ENCODE peak calls at places on chromosomes 4 and X, in eight cellular contexts. One of them, this sample, is unnamed.

GRCh38 chr4:6943012-6943869 is 33.6 kb downstream of the TBC1D14 start:
- DNase-seq in HepG2: no peak
- DNase-seq in sigmoid colon: no peak
- DNase-seq in breast epithelium: no peak
- DNase-seq in upper lobe of left lung: no peak
- DNase-seq in K562: no peak
- DNase-seq in suprapubic skin: no peak
- DNase-seq in transverse colon: peak
- DNase-seq in this sample: no peak

GRCh38 chr4:2082118-2082517 is 23.0 kb downstream of the NAT8L start:
- DNase-seq in HepG2: no peak
- DNase-seq in sigmoid colon: peak
- DNase-seq in breast epithelium: peak
- DNase-seq in upper lobe of left lung: peak
- DNase-seq in K562: no peak
- DNase-seq in suprapubic skin: peak
- DNase-seq in transverse colon: peak
- DNase-seq in this sample: peak

GRCh38 chr4:52572936-52573485 is 86.1 kb downstream of the USP46 start:
- DNase-seq in HepG2: no peak
- DNase-seq in sigmoid colon: no peak
- DNase-seq in breast epithelium: no peak
- DNase-seq in upper lobe of left lung: no peak
- DNase-seq in K562: no peak
- DNase-seq in suprapubic skin: no peak
- DNase-seq in transverse colon: no peak
- DNase-seq in this sample: no peak

GRCh38 chr4:22202351-22203343 is 254.1 kb upstream of the KCNIP4 start:
- DNase-seq in HepG2: no peak
- DNase-seq in sigmoid colon: no peak
- DNase-seq in breast epithelium: no peak
- DNase-seq in upper lobe of left lung: no peak
- DNase-seq in K562: no peak
- DNase-seq in suprapubic skin: no peak
- DNase-seq in transverse colon: peak
- DNase-seq in this sample: no peak

GRCh38 chr4:5639556-5639955 is 68.8 kb downstream of the EVC2 start:
- DNase-seq in HepG2: no peak
- DNase-seq in sigmoid colon: no peak
- DNase-seq in breast epithelium: no peak
- DNase-seq in upper lobe of left lung: no peak
- DNase-seq in K562: no peak
- DNase-seq in suprapubic skin: no peak
- DNase-seq in transverse colon: no peak
- DNase-seq in this sample: no peak

GRCh38 chr4:7430368-7430964 is 4.3 kb downstream of the PSAPL1 start:
- DNase-seq in HepG2: no peak
- DNase-seq in sigmoid colon: peak
- DNase-seq in breast epithelium: peak
- DNase-seq in upper lobe of left lung: no peak
- DNase-seq in K562: no peak
- DNase-seq in suprapubic skin: peak
- DNase-seq in transverse colon: no peak
- DNase-seq in this sample: peak

GRCh38 chr4:153222790-153223417 is 18.7 kb downstream of the TRIM2 start:
- DNase-seq in HepG2: no peak
- DNase-seq in sigmoid colon: peak
- DNase-seq in breast epithelium: peak
- DNase-seq in upper lobe of left lung: peak
- DNase-seq in K562: no peak
- DNase-seq in suprapubic skin: peak
- DNase-seq in transverse colon: peak
- DNase-seq in this sample: peak

GRCh38 chr4:22678851-22679517 is 13.8 kb upstream of the GBA3 start:
- DNase-seq in HepG2: no peak
- DNase-seq in sigmoid colon: no peak
- DNase-seq in breast epithelium: no peak
- DNase-seq in upper lobe of left lung: no peak
- DNase-seq in K562: no peak
- DNase-seq in suprapubic skin: no peak
- DNase-seq in transverse colon: no peak
- DNase-seq in this sample: no peak

GRCh38 chr4:91837608-91838029 is 466.1 kb upstream of the GRID2 start:
- DNase-seq in HepG2: no peak
- DNase-seq in sigmoid colon: no peak
- DNase-seq in breast epithelium: no peak
- DNase-seq in upper lobe of left lung: no peak
- DNase-seq in K562: no peak
- DNase-seq in suprapubic skin: no peak
- DNase-seq in transverse colon: no peak
- DNase-seq in this sample: no peak

GRCh38 chr4:8473920-8474590 is 33.5 kb downstream of the TRMT44 start:
- DNase-seq in HepG2: no peak
- DNase-seq in sigmoid colon: no peak
- DNase-seq in breast epithelium: no peak
- DNase-seq in upper lobe of left lung: no peak
- DNase-seq in K562: no peak
- DNase-seq in suprapubic skin: no peak
- DNase-seq in transverse colon: no peak
- DNase-seq in this sample: no peak

GRCh38 chrX:25600776-25601175 is 537.4 kb upstream of the MAGEB18 start:
- DNase-seq in HepG2: no peak
- DNase-seq in sigmoid colon: no peak
- DNase-seq in breast epithelium: no peak
- DNase-seq in upper lobe of left lung: no peak
- DNase-seq in K562: no peak
- DNase-seq in suprapubic skin: no peak
- DNase-seq in transverse colon: no peak
- DNase-seq in this sample: no peak

GRCh38 chrX:11687157-11687556 is 21.4 kb upstream of the ARHGAP6 start:
- DNase-seq in HepG2: no peak
- DNase-seq in sigmoid colon: no peak
- DNase-seq in breast epithelium: no peak
- DNase-seq in upper lobe of left lung: no peak
- DNase-seq in K562: no peak
- DNase-seq in suprapubic skin: no peak
- DNase-seq in transverse colon: no peak
- DNase-seq in this sample: no peak

GRCh38 chr4:34371676-34372075 is 1872.6 kb downstream of the ARAP2 start:
- DNase-seq in HepG2: no peak
- DNase-seq in sigmoid colon: no peak
- DNase-seq in breast epithelium: no peak
- DNase-seq in upper lobe of left lung: no peak
- DNase-seq in K562: no peak
- DNase-seq in suprapubic skin: no peak
- DNase-seq in transverse colon: no peak
- DNase-seq in this sample: no peak

GRCh38 chr4:139814285-139815015 is 148.8 kb downstream of the MGST2 start:
- DNase-seq in HepG2: no peak
- DNase-seq in sigmoid colon: no peak
- DNase-seq in breast epithelium: no peak
- DNase-seq in upper lobe of left lung: peak
- DNase-seq in K562: no peak
- DNase-seq in suprapubic skin: no peak
- DNase-seq in transverse colon: no peak
- DNase-seq in this sample: no peak

GRCh38 chr4:81580346-81581013 is 108.8 kb upstream of the RASGEF1B start:
- DNase-seq in HepG2: no peak
- DNase-seq in sigmoid colon: no peak
- DNase-seq in breast epithelium: no peak
- DNase-seq in upper lobe of left lung: no peak
- DNase-seq in K562: no peak
- DNase-seq in suprapubic skin: no peak
- DNase-seq in transverse colon: no peak
- DNase-seq in this sample: no peak

GRCh38 chrX:465418-465817 is 78.7 kb upstream of the PPP2R3B start:
- DNase-seq in HepG2: no peak
- DNase-seq in sigmoid colon: peak
- DNase-seq in breast epithelium: no peak
- DNase-seq in upper lobe of left lung: no peak
- DNase-seq in K562: no peak
- DNase-seq in suprapubic skin: no peak
- DNase-seq in transverse colon: no peak
- DNase-seq in this sample: no peak

GRCh38 chrX:10296581-10296980 is 139.8 kb downstream of the CLCN4 start:
- DNase-seq in HepG2: no peak
- DNase-seq in sigmoid colon: no peak
- DNase-seq in breast epithelium: no peak
- DNase-seq in upper lobe of left lung: no peak
- DNase-seq in K562: no peak
- DNase-seq in suprapubic skin: no peak
- DNase-seq in transverse colon: no peak
- DNase-seq in this sample: no peak

GRCh38 chrX:1134156-1134555 is 78.3 kb downstream of the CRLF2 start:
- DNase-seq in HepG2: no peak
- DNase-seq in sigmoid colon: peak
- DNase-seq in breast epithelium: peak
- DNase-seq in upper lobe of left lung: no peak
- DNase-seq in K562: no peak
- DNase-seq in suprapubic skin: no peak
- DNase-seq in transverse colon: no peak
- DNase-seq in this sample: no peak

GRCh38 chrX:65706041-65706828 is 38.8 kb downstream of the MSN start:
- DNase-seq in HepG2: no peak
- DNase-seq in sigmoid colon: no peak
- DNase-seq in breast epithelium: peak
- DNase-seq in upper lobe of left lung: peak
- DNase-seq in K562: no peak
- DNase-seq in suprapubic skin: no peak
- DNase-seq in transverse colon: no peak
- DNase-seq in this sample: no peak

GRCh38 chr4:126466848-126467247 is 1152.1 kb downstream of the FAT4 start:
- DNase-seq in HepG2: no peak
- DNase-seq in sigmoid colon: no peak
- DNase-seq in breast epithelium: no peak
- DNase-seq in upper lobe of left lung: no peak
- DNase-seq in K562: no peak
- DNase-seq in suprapubic skin: no peak
- DNase-seq in transverse colon: no peak
- DNase-seq in this sample: no peak

GRCh38 chr4:126468144-126468543 is 1153.4 kb downstream of the FAT4 start:
- DNase-seq in HepG2: no peak
- DNase-seq in sigmoid colon: no peak
- DNase-seq in breast epithelium: no peak
- DNase-seq in upper lobe of left lung: no peak
- DNase-seq in K562: no peak
- DNase-seq in suprapubic skin: no peak
- DNase-seq in transverse colon: no peak
- DNase-seq in this sample: no peak

GRCh38 chr4:126465341-126465740 is 1150.6 kb downstream of the FAT4 start:
- DNase-seq in HepG2: no peak
- DNase-seq in sigmoid colon: no peak
- DNase-seq in breast epithelium: no peak
- DNase-seq in upper lobe of left lung: no peak
- DNase-seq in K562: no peak
- DNase-seq in suprapubic skin: no peak
- DNase-seq in transverse colon: no peak
- DNase-seq in this sample: no peak

GRCh38 chr4:126475730-126476129 is 1157.0 kb upstream of the INTU start:
- DNase-seq in HepG2: no peak
- DNase-seq in sigmoid colon: no peak
- DNase-seq in breast epithelium: no peak
- DNase-seq in upper lobe of left lung: no peak
- DNase-seq in K562: no peak
- DNase-seq in suprapubic skin: no peak
- DNase-seq in transverse colon: no peak
- DNase-seq in this sample: no peak

GRCh38 chr4:126470862-126471261 is 1156.1 kb downstream of the FAT4 start:
- DNase-seq in HepG2: no peak
- DNase-seq in sigmoid colon: no peak
- DNase-seq in breast epithelium: no peak
- DNase-seq in upper lobe of left lung: no peak
- DNase-seq in K562: no peak
- DNase-seq in suprapubic skin: no peak
- DNase-seq in transverse colon: no peak
- DNase-seq in this sample: no peak
- TF ChIP-seq POLR2AphosphoS5 in HepG2: no peak
- TF ChIP-seq POLR2AphosphoS5 in sigmoid colon: no peak
- TF ChIP-seq POLR2AphosphoS5 in breast epithelium: no peak
- TF ChIP-seq POLR2AphosphoS5 in upper lobe of left lung: no peak
- TF ChIP-seq POLR2AphosphoS5 in K562: no peak
- TF ChIP-seq POLR2AphosphoS5 in suprapubic skin: no peak
- TF ChIP-seq POLR2AphosphoS5 in transverse colon: no peak
- TF ChIP-seq POLR2AphosphoS5 in this sample: no peak

GRCh38 chr4:158875455-158875854 is 106.6 kb downstream of the FNIP2 start:
- DNase-seq in HepG2: no peak
- DNase-seq in sigmoid colon: no peak
- DNase-seq in breast epithelium: no peak
- DNase-seq in upper lobe of left lung: no peak
- DNase-seq in K562: no peak
- DNase-seq in suprapubic skin: no peak
- DNase-seq in transverse colon: no peak
- DNase-seq in this sample: no peak
- H3K27ac ChIP-seq in HepG2: no peak
- H3K27ac ChIP-seq in sigmoid colon: no peak
- H3K27ac ChIP-seq in breast epithelium: no peak
- H3K27ac ChIP-seq in upper lobe of left lung: no peak
- H3K27ac ChIP-seq in K562: no peak
- H3K27ac ChIP-seq in suprapubic skin: no peak
- H3K27ac ChIP-seq in transverse colon: no peak
- H3K27ac ChIP-seq in this sample: no peak

GRCh38 chrX:45783002-45783401 is 582.3 kb upstream of the DIPK2B start:
- DNase-seq in HepG2: no peak
- DNase-seq in sigmoid colon: no peak
- DNase-seq in breast epithelium: no peak
- DNase-seq in upper lobe of left lung: no peak
- DNase-seq in K562: no peak
- DNase-seq in suprapubic skin: no peak
- DNase-seq in transverse colon: no peak
- DNase-seq in this sample: no peak

GRCh38 chrX:45794323-45794994 is 593.8 kb upstream of the DIPK2B start:
- DNase-seq in HepG2: no peak
- DNase-seq in sigmoid colon: no peak
- DNase-seq in breast epithelium: no peak
- DNase-seq in upper lobe of left lung: no peak
- DNase-seq in K562: no peak
- DNase-seq in suprapubic skin: no peak
- DNase-seq in transverse colon: no peak
- DNase-seq in this sample: no peak

GRCh38 chrX:45788315-45788714 is 587.6 kb upstream of the DIPK2B start:
- DNase-seq in HepG2: no peak
- DNase-seq in sigmoid colon: no peak
- DNase-seq in breast epithelium: no peak
- DNase-seq in upper lobe of left lung: no peak
- DNase-seq in K562: no peak
- DNase-seq in suprapubic skin: no peak
- DNase-seq in transverse colon: no peak
- DNase-seq in this sample: no peak

GRCh38 chrX:45784590-45784989 is 583.9 kb upstream of the DIPK2B start:
- DNase-seq in HepG2: no peak
- DNase-seq in sigmoid colon: no peak
- DNase-seq in breast epithelium: no peak
- DNase-seq in upper lobe of left lung: no peak
- DNase-seq in K562: no peak
- DNase-seq in suprapubic skin: no peak
- DNase-seq in transverse colon: no peak
- DNase-seq in this sample: no peak

GRCh38 chrX:45788941-45789348 is 588.3 kb upstream of the DIPK2B start:
- DNase-seq in HepG2: no peak
- DNase-seq in sigmoid colon: peak
- DNase-seq in breast epithelium: no peak
- DNase-seq in upper lobe of left lung: no peak
- DNase-seq in K562: no peak
- DNase-seq in suprapubic skin: peak
- DNase-seq in transverse colon: no peak
- DNase-seq in this sample: no peak
- TF ChIP-seq POLR2A in HepG2: no peak
- TF ChIP-seq POLR2A in sigmoid colon: no peak
- TF ChIP-seq POLR2A in breast epithelium: no peak
- TF ChIP-seq POLR2A in upper lobe of left lung: no peak
- TF ChIP-seq POLR2A in K562: no peak
- TF ChIP-seq POLR2A in suprapubic skin: no peak
- TF ChIP-seq POLR2A in transverse colon: no peak
- TF ChIP-seq POLR2A in this sample: no peak

GRCh38 chrX:104696667-104697066 is 130.7 kb downstream of the IL1RAPL2 start:
- DNase-seq in HepG2: no peak
- DNase-seq in sigmoid colon: no peak
- DNase-seq in breast epithelium: no peak
- DNase-seq in upper lobe of left lung: no peak
- DNase-seq in K562: no peak
- DNase-seq in suprapubic skin: no peak
- DNase-seq in transverse colon: no peak
- DNase-seq in this sample: no peak
- TF ChIP-seq POLR2AphosphoS5 in HepG2: no peak
- TF ChIP-seq POLR2AphosphoS5 in sigmoid colon: no peak
- TF ChIP-seq POLR2AphosphoS5 in breast epithelium: no peak
- TF ChIP-seq POLR2AphosphoS5 in upper lobe of left lung: no peak
- TF ChIP-seq POLR2AphosphoS5 in K562: no peak
- TF ChIP-seq POLR2AphosphoS5 in suprapubic skin: no peak
- TF ChIP-seq POLR2AphosphoS5 in transverse colon: no peak
- TF ChIP-seq POLR2AphosphoS5 in this sample: no peak